ENCODE peak calls at places on chromosome 7, in seven cellular contexts. One of them, this sample, is unnamed.

GRCh38 chr7:55031075-55031474 is 12.3 kb downstream of the EGFR start:
- DNase-seq in IMR-90: no peak
- DNase-seq in H1: no peak
- DNase-seq in trophoblast cell: no peak
- DNase-seq in mesenchymal stem cell: no peak
- DNase-seq in H9: no peak
- DNase-seq in neuronal stem cell: no peak
- DNase-seq in this sample: no peak

GRCh38 chr7:19958309-19958896 is 185.0 kb upstream of the TMEM196 start:
- DNase-seq in trophoblast cell: peak
- DNase-seq in H1: no peak
- DNase-seq in H9: no peak
- DNase-seq in neuronal stem cell: no peak
- DNase-seq in IMR-90: peak
- DNase-seq in mesenchymal stem cell: peak
- DNase-seq in this sample: peak

GRCh38 chr7:2936891-2937580 is 92.9 kb upstream of the GNA12 start:
- DNase-seq in H1: no peak
- DNase-seq in H9: no peak
- DNase-seq in trophoblast cell: no peak
- DNase-seq in neuronal stem cell: no peak
- DNase-seq in mesenchymal stem cell: no peak
- DNase-seq in IMR-90: no peak
- DNase-seq in this sample: no peak

GRCh38 chr7:87398441-87398840 is 53.0 kb downstream of the CROT start:
- DNase-seq in IMR-90: peak
- DNase-seq in trophoblast cell: no peak
- DNase-seq in neuronal stem cell: no peak
- DNase-seq in mesenchymal stem cell: peak
- DNase-seq in H9: no peak
- DNase-seq in H1: no peak
- DNase-seq in this sample: no peak

GRCh38 chr7:132709971-132710567 is 133.8 kb upstream of the PLXNA4 start:
- DNase-seq in mesenchymal stem cell: peak
- DNase-seq in H1: no peak
- DNase-seq in H9: no peak
- DNase-seq in neuronal stem cell: peak
- DNase-seq in IMR-90: peak
- DNase-seq in trophoblast cell: peak
- DNase-seq in this sample: peak

GRCh38 chr7:98214811-98215321 is 3.6 kb downstream of the BHLHA15 start:
- DNase-seq in H9: no peak
- DNase-seq in neuronal stem cell: no peak
- DNase-seq in H1: no peak
- DNase-seq in trophoblast cell: no peak
- DNase-seq in mesenchymal stem cell: no peak
- DNase-seq in IMR-90: no peak
- DNase-seq in this sample: no peak

GRCh38 chr7:152050547-152050971 is 25.1 kb downstream of the GALNT11 start:
- DNase-seq in H9: no peak
- DNase-seq in H1: no peak
- DNase-seq in IMR-90: peak
- DNase-seq in mesenchymal stem cell: no peak
- DNase-seq in neuronal stem cell: no peak
- DNase-seq in trophoblast cell: no peak
- DNase-seq in this sample: peak

GRCh38 chr7:124764847-124765400 is 668 bp downstream of the GPR37 start:
- DNase-seq in H9: peak
- DNase-seq in H1: no peak
- DNase-seq in trophoblast cell: peak
- DNase-seq in neuronal stem cell: peak
- DNase-seq in mesenchymal stem cell: no peak
- DNase-seq in IMR-90: peak
- DNase-seq in this sample: peak

GRCh38 chr7:28408105-28408973 is 4.0 kb upstream of the CREB5 start:
- DNase-seq in H9: peak
- DNase-seq in trophoblast cell: peak
- DNase-seq in IMR-90: peak
- DNase-seq in H1: no peak
- DNase-seq in neuronal stem cell: peak
- DNase-seq in mesenchymal stem cell: peak
- DNase-seq in this sample: peak

GRCh38 chr7:158409816-158410330 is 177.8 kb downstream of the PTPRN2 start:
- DNase-seq in H1: no peak
- DNase-seq in H9: no peak
- DNase-seq in neuronal stem cell: no peak
- DNase-seq in IMR-90: no peak
- DNase-seq in mesenchymal stem cell: no peak
- DNase-seq in trophoblast cell: no peak
- DNase-seq in this sample: no peak
- H2AK5ac ChIP-seq in H1: peak
- H2AK5ac ChIP-seq in H9: no peak
- H2AK5ac ChIP-seq in neuronal stem cell: no peak
- H2AK5ac ChIP-seq in IMR-90: no peak
- H2AK5ac ChIP-seq in mesenchymal stem cell: no peak
- H2AK5ac ChIP-seq in trophoblast cell: no peak
- H2AK5ac ChIP-seq in this sample: no peak

GRCh38 chr7:150911590-150912267 is 59.4 kb downstream of the AOC1 start:
- DNase-seq in H9: no peak
- DNase-seq in neuronal stem cell: no peak
- DNase-seq in trophoblast cell: no peak
- DNase-seq in IMR-90: no peak
- DNase-seq in H1: no peak
- DNase-seq in mesenchymal stem cell: no peak
- DNase-seq in this sample: no peak
- H4K8ac ChIP-seq in H9: no peak
- H4K8ac ChIP-seq in neuronal stem cell: no peak
- H4K8ac ChIP-seq in trophoblast cell: no peak
- H4K8ac ChIP-seq in IMR-90: no peak
- H4K8ac ChIP-seq in H1: no peak
- H4K8ac ChIP-seq in mesenchymal stem cell: no peak
- H4K8ac ChIP-seq in this sample: no peak

GRCh38 chr7:110421490-110422241 is 669.3 kb upstream of the LRRN3 start:
- DNase-seq in neuronal stem cell: no peak
- DNase-seq in H1: no peak
- DNase-seq in IMR-90: no peak
- DNase-seq in H9: no peak
- DNase-seq in trophoblast cell: no peak
- DNase-seq in mesenchymal stem cell: no peak
- DNase-seq in this sample: no peak

GRCh38 chr7:110413038-110413437 is 677.9 kb upstream of the LRRN3 start:
- DNase-seq in trophoblast cell: no peak
- DNase-seq in H1: no peak
- DNase-seq in neuronal stem cell: no peak
- DNase-seq in mesenchymal stem cell: no peak
- DNase-seq in IMR-90: no peak
- DNase-seq in H9: no peak
- DNase-seq in this sample: no peak

GRCh38 chr7:110418651-110419270 is 672.2 kb upstream of the LRRN3 start:
- DNase-seq in trophoblast cell: no peak
- DNase-seq in neuronal stem cell: no peak
- DNase-seq in H9: no peak
- DNase-seq in mesenchymal stem cell: no peak
- DNase-seq in IMR-90: no peak
- DNase-seq in H1: no peak
- DNase-seq in this sample: peak
- H2AK5ac ChIP-seq in trophoblast cell: no peak
- H2AK5ac ChIP-seq in neuronal stem cell: no peak
- H2AK5ac ChIP-seq in H9: no peak
- H2AK5ac ChIP-seq in mesenchymal stem cell: no peak
- H2AK5ac ChIP-seq in IMR-90: no peak
- H2AK5ac ChIP-seq in H1: no peak
- H2AK5ac ChIP-seq in this sample: no peak

DNA sequence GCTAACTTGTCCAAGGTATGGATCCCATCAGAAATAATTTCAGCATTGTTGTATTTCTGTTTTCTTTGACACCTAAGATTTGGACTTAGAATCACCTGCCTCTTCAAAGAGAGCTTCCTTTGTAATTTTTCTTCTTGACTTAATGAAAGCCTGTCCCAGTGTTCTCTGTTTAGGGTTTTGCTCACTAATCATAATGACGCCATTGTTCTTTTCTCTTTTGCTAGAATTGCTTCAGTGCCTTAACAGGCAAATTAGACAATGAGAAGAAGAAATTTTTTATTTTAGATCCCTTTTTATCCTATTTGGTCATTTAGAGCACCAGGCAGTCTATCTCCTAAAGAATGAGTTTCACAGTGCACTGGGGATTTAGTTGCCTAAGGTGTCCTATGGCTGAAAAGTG is 128.5 kb downstream of the SND1 start:
- DNase-seq in trophoblast cell: no peak
- DNase-seq in H9: no peak
- DNase-seq in neuronal stem cell: no peak
- DNase-seq in IMR-90: no peak
- DNase-seq in H1: no peak
- DNase-seq in mesenchymal stem cell: no peak
- DNase-seq in this sample: no peak
- H4K8ac ChIP-seq in trophoblast cell: no peak
- H4K8ac ChIP-seq in H9: no peak
- H4K8ac ChIP-seq in neuronal stem cell: no peak
- H4K8ac ChIP-seq in IMR-90: no peak
- H4K8ac ChIP-seq in H1: no peak
- H4K8ac ChIP-seq in mesenchymal stem cell: no peak
- H4K8ac ChIP-seq in this sample: no peak

DNA sequence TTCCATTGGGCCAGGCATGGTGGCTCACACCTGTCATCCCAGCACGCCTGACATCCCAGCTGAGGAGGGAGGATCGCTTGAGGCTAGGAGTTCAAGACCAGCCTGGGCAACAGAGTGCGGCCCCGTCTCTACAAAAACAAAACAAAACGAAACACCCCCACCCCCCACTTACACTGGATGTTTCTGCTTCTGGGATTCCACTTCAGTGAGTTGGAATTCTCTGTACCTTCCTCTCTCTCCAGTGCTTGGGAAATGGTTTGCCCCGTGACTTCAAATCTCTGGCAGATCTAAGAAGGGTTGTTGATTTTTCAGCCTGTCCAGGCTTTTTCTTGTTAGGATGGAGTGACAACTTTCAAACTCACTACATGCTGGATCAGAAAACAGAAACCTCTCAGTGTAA is 106.9 kb downstream of the ANLN start:
- DNase-seq in IMR-90: no peak
- DNase-seq in trophoblast cell: peak
- DNase-seq in mesenchymal stem cell: no peak
- DNase-seq in H1: no peak
- DNase-seq in neuronal stem cell: no peak
- DNase-seq in H9: no peak
- DNase-seq in this sample: no peak
- H2AK5ac ChIP-seq in IMR-90: no peak
- H2AK5ac ChIP-seq in trophoblast cell: no peak
- H2AK5ac ChIP-seq in mesenchymal stem cell: no peak
- H2AK5ac ChIP-seq in H1: no peak
- H2AK5ac ChIP-seq in neuronal stem cell: peak
- H2AK5ac ChIP-seq in H9: no peak
- H2AK5ac ChIP-seq in this sample: no peak

GRCh38 chr7:107891619-107892366 is 810 bp downstream of the DLD start:
- DNase-seq in IMR-90: peak
- DNase-seq in neuronal stem cell: no peak
- DNase-seq in H1: no peak
- DNase-seq in mesenchymal stem cell: peak
- DNase-seq in H9: no peak
- DNase-seq in trophoblast cell: no peak
- DNase-seq in this sample: peak
- H4K8ac ChIP-seq in IMR-90: peak
- H4K8ac ChIP-seq in neuronal stem cell: no peak
- H4K8ac ChIP-seq in H1: peak
- H4K8ac ChIP-seq in mesenchymal stem cell: no peak
- H4K8ac ChIP-seq in H9: no peak
- H4K8ac ChIP-seq in trophoblast cell: peak
- H4K8ac ChIP-seq in this sample: no peak

DNA sequence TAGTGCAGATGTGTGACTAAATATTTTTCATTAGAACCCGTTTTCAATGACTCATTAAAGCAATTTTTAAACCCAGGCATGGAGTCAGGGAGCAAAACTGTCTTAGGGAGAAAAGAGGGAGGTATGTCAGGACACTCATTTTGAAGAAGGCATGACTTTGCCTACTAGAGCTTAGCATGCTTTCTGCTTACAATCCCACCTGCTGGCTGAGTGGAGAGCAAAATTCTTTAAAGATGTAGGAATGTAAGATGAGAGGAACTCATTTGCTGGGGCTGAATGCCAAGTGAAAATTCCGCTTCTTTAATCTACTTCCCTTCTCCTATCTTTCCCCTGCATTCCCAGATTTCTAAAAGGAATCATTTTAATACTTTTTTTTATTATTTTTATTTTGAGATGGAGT is 232.6 kb downstream of the GALNT17 start:
- DNase-seq in trophoblast cell: no peak
- DNase-seq in H1: peak
- DNase-seq in IMR-90: no peak
- DNase-seq in H9: no peak
- DNase-seq in neuronal stem cell: no peak
- DNase-seq in mesenchymal stem cell: no peak
- DNase-seq in this sample: peak
- H2AK5ac ChIP-seq in trophoblast cell: no peak
- H2AK5ac ChIP-seq in H1: no peak
- H2AK5ac ChIP-seq in IMR-90: no peak
- H2AK5ac ChIP-seq in H9: no peak
- H2AK5ac ChIP-seq in neuronal stem cell: no peak
- H2AK5ac ChIP-seq in mesenchymal stem cell: no peak
- H2AK5ac ChIP-seq in this sample: no peak